ENCODE peak calls at places on chromosomes 7 and 10, in five cellular contexts. One of them, this sample, is unnamed.

GRCh38 chr7:25795824-25796235 is 356.2 kb upstream of the NFE2L3 start:
- DNase-seq in ascending aorta: no peak
- DNase-seq in IMR-90: peak; percentile 52
- DNase-seq in H1: no peak
- DNase-seq in mesendoderm: no peak
- DNase-seq in this sample: no peak

GRCh38 chr7:78543976-78544375 is 745.4 kb downstream of the PHTF2 start:
- DNase-seq in mesendoderm: no peak
- DNase-seq in ascending aorta: no peak
- DNase-seq in IMR-90: no peak
- DNase-seq in H1: no peak
- DNase-seq in this sample: no peak

GRCh38 chr7:91240546-91240945 is 23.7 kb upstream of the FZD1 start:
- DNase-seq in ascending aorta: no peak
- DNase-seq in H1: no peak
- DNase-seq in mesendoderm: no peak
- DNase-seq in IMR-90: peak; percentile 51
- DNase-seq in this sample: no peak

GRCh38 chr10:24680647-24681475 is 42.8 kb downstream of the ARHGAP21 start:
- DNase-seq in IMR-90: peak; percentile 49
- DNase-seq in H1: no peak
- DNase-seq in mesendoderm: no peak
- DNase-seq in ascending aorta: no peak
- DNase-seq in this sample: no peak

GRCh38 chr7:4957847-4958476 is 1.0 kb downstream of the MMD2 start:
- DNase-seq in ascending aorta: no peak
- DNase-seq in IMR-90: no peak
- DNase-seq in H1: no peak
- DNase-seq in mesendoderm: no peak
- DNase-seq in this sample: no peak

GRCh38 chr7:76294344-76295024 is 8.0 kb upstream of the HSPB1 start:
- DNase-seq in IMR-90: peak; percentile 93
- DNase-seq in ascending aorta: peak; percentile 91
- DNase-seq in mesendoderm: peak; percentile 93
- DNase-seq in H1: no peak
- DNase-seq in this sample: peak; percentile 60

GRCh38 chr10:52949899-52950298 is 177.3 kb upstream of the MBL2 start:
- DNase-seq in ascending aorta: no peak
- DNase-seq in IMR-90: no peak
- DNase-seq in mesendoderm: peak; percentile 69
- DNase-seq in H1: no peak
- DNase-seq in this sample: no peak

GRCh38 chr7:94295805-94296204 is 98.9 kb upstream of the COL1A2 start:
- DNase-seq in ascending aorta: no peak
- DNase-seq in mesendoderm: no peak
- DNase-seq in H1: no peak
- DNase-seq in IMR-90: peak; percentile 85
- DNase-seq in this sample: no peak

GRCh38 chr7:149147730-149148653 is 739 bp downstream of the ZNF398 start:
- DNase-seq in mesendoderm: peak; percentile 60
- DNase-seq in ascending aorta: no peak
- DNase-seq in H1: no peak
- DNase-seq in IMR-90: peak; percentile 51
- DNase-seq in this sample: peak; percentile 37

GRCh38 chr7:142347091-142347490 is 89.2 kb upstream of the PRSS58 start:
- DNase-seq in IMR-90: no peak
- DNase-seq in mesendoderm: no peak
- DNase-seq in H1: no peak
- DNase-seq in ascending aorta: no peak
- DNase-seq in this sample: no peak
- H3K27ac ChIP-seq in IMR-90: no peak overlapping the region
- H3K27ac ChIP-seq in mesendoderm: no peak overlapping the region
- H3K27ac ChIP-seq in H1: no peak overlapping the region
- H3K27ac ChIP-seq in ascending aorta: no peak overlapping the region
- H3K27ac ChIP-seq in this sample: peak overlapping the region; percentile 83

GRCh38 chr10:20970044-20970443 is 72.9 kb upstream of the NEBL start:
- DNase-seq in H1: no peak
- DNase-seq in IMR-90: no peak
- DNase-seq in ascending aorta: no peak
- DNase-seq in mesendoderm: no peak
- DNase-seq in this sample: no peak
- H3K27ac ChIP-seq in H1: no peak overlapping the region
- H3K27ac ChIP-seq in IMR-90: no peak overlapping the region
- H3K27ac ChIP-seq in ascending aorta: no peak overlapping the region
- H3K27ac ChIP-seq in mesendoderm: no peak overlapping the region
- H3K27ac ChIP-seq in this sample: no peak overlapping the region

DNA sequence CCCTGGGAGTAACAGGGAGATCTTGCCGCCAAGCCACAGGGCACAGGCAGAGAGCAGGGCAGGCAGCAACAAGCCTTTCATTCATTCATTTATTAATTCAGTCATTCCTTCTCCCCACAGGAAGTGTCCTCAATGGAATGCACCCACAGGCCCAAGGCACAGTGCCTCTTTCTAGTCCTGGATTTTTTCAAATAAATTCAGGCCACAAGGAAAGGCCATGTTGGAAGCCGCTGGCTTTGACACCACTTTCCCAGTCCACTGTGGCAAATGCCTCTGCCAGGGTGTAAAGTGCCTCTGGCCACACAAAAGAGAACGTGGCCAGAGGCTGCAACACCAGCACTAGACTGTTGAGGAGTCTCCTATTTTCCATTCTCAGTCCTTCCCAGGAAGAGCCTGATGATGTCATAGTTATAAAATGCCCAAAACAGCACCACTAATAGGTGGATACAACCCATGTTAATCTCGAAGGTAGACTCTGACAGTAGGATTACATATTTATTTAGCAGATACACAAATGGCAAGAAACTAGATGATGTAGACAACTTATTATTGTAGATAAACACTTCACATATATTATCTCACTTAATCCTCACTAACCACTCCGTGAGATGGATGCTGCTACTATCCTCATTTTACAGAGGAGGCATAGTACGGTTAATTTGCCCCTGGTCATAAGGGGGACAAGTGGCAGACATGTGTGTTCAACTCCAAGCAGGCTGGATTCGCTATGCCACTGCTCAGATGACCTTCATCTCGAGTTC is 5.5 kb downstream of the JAZF1 start:
- DNase-seq in mesendoderm: peak; percentile 48
- DNase-seq in H1: no peak
- DNase-seq in IMR-90: no peak
- DNase-seq in ascending aorta: no peak
- DNase-seq in this sample: no peak
- H3K27ac ChIP-seq in mesendoderm: no peak overlapping the region
- H3K27ac ChIP-seq in H1: no peak overlapping the region
- H3K27ac ChIP-seq in IMR-90: no peak overlapping the region
- H3K27ac ChIP-seq in ascending aorta: no peak overlapping the region
- H3K27ac ChIP-seq in this sample: no peak overlapping the region

GRCh38 chr7:95596183-95597135 is at the start of gene PDK4:
- DNase-seq in H1: no peak
- DNase-seq in IMR-90: peak; percentile 40
- DNase-seq in ascending aorta: peak; percentile 90
- DNase-seq in mesendoderm: peak; percentile 62
- DNase-seq in this sample: peak; percentile 37
- H3K27ac ChIP-seq in H1: no peak within 1 kb of the TSS
- H3K27ac ChIP-seq in IMR-90: peak within 1 kb of the TSS; percentile 13
- H3K27ac ChIP-seq in ascending aorta: peak within 1 kb of the TSS; percentile 95
- H3K27ac ChIP-seq in mesendoderm: no peak within 1 kb of the TSS
- H3K27ac ChIP-seq in this sample: no peak within 1 kb of the TSS

GRCh38 chr10:1242975-1243374 is 186.8 kb downstream of the WDR37 start:
- DNase-seq in ascending aorta: no peak
- DNase-seq in H1: no peak
- DNase-seq in IMR-90: no peak
- DNase-seq in mesendoderm: peak; percentile 28
- DNase-seq in this sample: no peak

GRCh38 chr10:1241973-1242935 is 186.1 kb downstream of the WDR37 start:
- DNase-seq in ascending aorta: no peak
- DNase-seq in H1: no peak
- DNase-seq in IMR-90: no peak
- DNase-seq in mesendoderm: no peak
- DNase-seq in this sample: no peak

GRCh38 chr10:1243486-1244182 is 187.4 kb downstream of the WDR37 start:
- DNase-seq in IMR-90: no peak
- DNase-seq in mesendoderm: peak; percentile 35
- DNase-seq in H1: no peak
- DNase-seq in ascending aorta: no peak
- DNase-seq in this sample: peak; percentile 9

GRCh38 chr10:1241322-1241890 is 185.2 kb downstream of the WDR37 start:
- DNase-seq in H1: no peak
- DNase-seq in mesendoderm: no peak
- DNase-seq in ascending aorta: no peak
- DNase-seq in IMR-90: no peak
- DNase-seq in this sample: no peak

DNA sequence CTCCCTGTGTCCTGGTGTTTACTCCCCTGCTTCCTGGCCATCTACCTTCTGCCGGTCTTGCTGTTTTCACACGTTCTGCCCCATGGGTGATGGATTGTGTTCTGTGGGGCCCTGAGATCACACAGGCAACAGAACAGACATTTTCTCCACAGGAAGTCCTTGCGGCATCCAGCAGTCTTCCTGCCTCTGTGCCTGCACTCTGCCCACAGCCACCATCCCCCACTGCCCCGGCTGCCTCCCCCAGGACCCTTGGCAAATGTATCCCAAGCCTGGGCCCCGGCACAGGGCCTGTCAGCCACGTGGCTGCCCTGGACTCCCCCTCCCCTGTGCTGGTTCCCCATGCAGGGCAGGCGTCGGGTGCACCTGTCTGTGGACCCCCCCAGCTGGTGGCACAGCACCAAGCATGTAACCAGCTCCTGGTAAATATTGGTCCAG is 184.2 kb downstream of the WDR37 start:
- DNase-seq in H1: peak; percentile 31
- DNase-seq in ascending aorta: no peak
- DNase-seq in mesendoderm: peak; percentile 95
- DNase-seq in IMR-90: no peak
- DNase-seq in this sample: no peak
- H3K27ac ChIP-seq in H1: peak overlapping the region; percentile 62
- H3K27ac ChIP-seq in ascending aorta: no peak overlapping the region
- H3K27ac ChIP-seq in mesendoderm: peak overlapping the region; percentile 98
- H3K27ac ChIP-seq in IMR-90: no peak overlapping the region
- H3K27ac ChIP-seq in this sample: no peak overlapping the region

DNA sequence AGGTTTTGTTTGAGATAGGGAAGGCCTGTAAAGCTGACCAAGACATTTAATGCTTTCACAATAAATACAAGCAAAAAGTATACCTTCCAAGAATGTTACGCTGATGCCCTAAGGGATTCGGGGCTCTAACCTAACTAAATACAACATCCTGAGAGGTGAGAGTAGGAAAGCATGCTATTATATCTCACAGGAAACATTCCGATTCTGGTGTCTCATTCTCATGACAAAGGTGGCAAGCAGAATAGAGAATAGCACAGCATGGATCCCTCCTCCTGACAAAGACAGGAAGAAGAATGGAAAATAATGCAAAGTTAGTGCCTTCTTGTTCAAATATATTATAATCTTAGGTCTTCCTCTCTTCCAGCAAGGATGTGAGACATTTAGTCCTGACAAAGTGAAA is 504.3 kb downstream of the TFEC start:
- DNase-seq in IMR-90: no peak
- DNase-seq in H1: peak; percentile 59
- DNase-seq in mesendoderm: peak; percentile 82
- DNase-seq in ascending aorta: no peak
- DNase-seq in this sample: no peak
- H3K27ac ChIP-seq in IMR-90: no peak overlapping the region
- H3K27ac ChIP-seq in H1: no peak overlapping the region
- H3K27ac ChIP-seq in mesendoderm: no peak overlapping the region
- H3K27ac ChIP-seq in ascending aorta: no peak overlapping the region
- H3K27ac ChIP-seq in this sample: no peak overlapping the region

This sample was measured in WERI-Rb-1.